ENCODE peak calls at places on chromosomes 5 and 9, in nine cellular contexts. I is left ventricle myocardium inferior, R is mesendoderm, K is ovary, W is left lung, Z is kidney, J is upper lobe of right lung, V is IMR-90, D is AG04450. A is an unnamed sample.

GRCh38 chr5:157855404-157855994 is 3.4 kb downstream of the CLINT1 start:
- DNase-seq in I (peak; percentile 32), R (peak; percentile 96), K (peak; percentile 31), W (no peak), Z (no peak), J (no peak), V (peak; percentile 67), D (peak; percentile 34), A (no peak)

GRCh38 chr5:14364576-14365472 is 216.8 kb upstream of the OTULINL start:
- DNase-seq in I (no peak), R (peak; percentile 75), K (no peak), W (no peak), Z (no peak), J (no peak), V (no peak), D (no peak), A (no peak)

GRCh38 chr5:52915176-52915875 is 73.8 kb upstream of the ITGA2 start:
- DNase-seq in I (no peak), R (peak; percentile 78), K (no peak), W (no peak), Z (peak; percentile 37), J (no peak), V (peak; percentile 75), D (peak; percentile 50), A (no peak)

GRCh38 chr9:25709941-25710340 is 31.7 kb upstream of the TUSC1 start:
- DNase-seq in I (no peak), R (no peak), K (no peak), W (no peak), Z (no peak), J (no peak), V (no peak), D (no peak), A (no peak)

GRCh38 chr9:37582548-37583157 is 6.5 kb upstream of the FBXO10 start:
- DNase-seq in I (no peak), R (peak; percentile 49), K (no peak), W (no peak), Z (no peak), J (no peak), V (peak; percentile 86), D (peak; percentile 47), A (no peak)

GRCh38 chr5:147509710-147510651 is at the start of gene DPYSL3:
- DNase-seq in I (peak; percentile 74), R (peak; percentile 84), K (peak; percentile 83), W (peak; percentile 87), Z (peak; percentile 82), J (peak; percentile 78), V (peak; percentile 78), D (peak; percentile 41), A (peak; percentile 88)

GRCh38 chr9:110351009-110351467 is 13.4 kb upstream of the TXNDC8 start:
- DNase-seq in I (no peak), R (peak; percentile 52), K (no peak), W (no peak), Z (no peak), J (no peak), V (peak; percentile 80), D (peak; percentile 13), A (no peak)

GRCh38 chr5:6118691-6119090 is 259.7 kb downstream of the MED10 start:
- DNase-seq in I (no peak), R (no peak), K (no peak), W (no peak), Z (no peak), J (no peak), V (no peak), D (no peak), A (no peak)

GRCh38 chr5:16160706-16161105 is 18.9 kb downstream of the MARCHF11 start:
- DNase-seq in I (no peak), R (peak; percentile 89), K (no peak), W (no peak), Z (no peak), J (no peak), V (peak; percentile 62), D (peak; percentile 10), A (no peak)

GRCh38 chr9:116806075-116806474 is 119.0 kb downstream of the TRIM32 start:
- DNase-seq in I (no peak), R (peak; percentile 70), K (no peak), W (no peak), Z (no peak), J (no peak), V (peak; percentile 16), D (no peak), A (no peak)

GRCh38 chr9:80679920-80680319 is 1009.4 kb downstream of the TLE1 start:
- DNase-seq in I (no peak), R (no peak), K (no peak), W (no peak), Z (no peak), J (no peak), V (no peak), D (no peak), A (no peak)

GRCh38 chr5:80083115-80083890 is 48.2 kb downstream of the THBS4 start:
- DNase-seq in I (no peak), R (peak; percentile 82), K (peak; percentile 46), W (no peak), Z (no peak), J (no peak), V (peak; percentile 72), D (peak; percentile 29), A (no peak)

GRCh38 chr5:151202381-151203139 is 21.3 kb downstream of the CCDC69 start:
- DNase-seq in I (no peak), R (no peak), K (no peak), W (no peak), Z (no peak), J (no peak), V (peak; percentile 71), D (no peak), A (peak; percentile 31)

GRCh38 chr5:127080001-127080478 is 6.7 kb upstream of the C5orf63 start:
- DNase-seq in I (no peak), R (peak; percentile 95), K (no peak), W (no peak), Z (no peak), J (no peak), V (no peak), D (no peak), A (no peak)

GRCh38 chr5:16733597-16733996 is 116.8 kb upstream of the RETREG1 start:
- DNase-seq in I (no peak), R (peak; percentile 72), K (no peak), W (no peak), Z (no peak), J (no peak), V (no peak), D (no peak), A (no peak)

GRCh38 chr5:74082504-74082903 is 456.5 kb downstream of the ARHGEF28 start:
- DNase-seq in I (no peak), R (no peak), K (no peak), W (no peak), Z (no peak), J (no peak), V (no peak), D (no peak), A (no peak)

GRCh38 chr9:118575341-118576070 is 793.7 kb downstream of the BRINP1 start:
- DNase-seq in I (no peak), R (no peak), K (no peak), W (no peak), Z (no peak), J (no peak), V (no peak), D (no peak), A (no peak)

GRCh38 chr5:2288466-2288865 is 405.7 kb upstream of the IRX4 start:
- DNase-seq in I (no peak), R (no peak), K (no peak), W (no peak), Z (no peak), J (no peak), V (no peak), D (no peak), A (no peak)

GRCh38 chr5:73311291-73312110 is 137.1 kb downstream of the FOXD1 start:
- DNase-seq in I (no peak), R (peak; percentile 83), K (no peak), W (peak; percentile 79), Z (peak; percentile 83), J (no peak), V (peak; percentile 92), D (peak; percentile 66), A (no peak)

GRCh38 chr5:163177971-163178370 is 259.4 kb upstream of the CCNG1 start:
- DNase-seq in I (no peak), R (no peak), K (no peak), W (no peak), Z (no peak), J (no peak), V (no peak), D (no peak), A (no peak)

GRCh38 chr5:163172540-163173337 is 264.7 kb upstream of the CCNG1 start:
- DNase-seq in I (no peak), R (no peak), K (no peak), W (no peak), Z (no peak), J (no peak), V (no peak), D (no peak), A (no peak)
- H3K27ac ChIP-seq in I (no peak overlapping the region), R (no peak overlapping the region), K (no peak overlapping the region), W (no peak overlapping the region), Z (no peak overlapping the region), J (no peak overlapping the region), V (no peak overlapping the region), D (no peak overlapping the region), A (no peak overlapping the region)

GRCh38 chr5:89156226-89156625 is 273.2 kb upstream of the MEF2C start:
- DNase-seq in I (no peak), R (no peak), K (no peak), W (no peak), Z (no peak), J (no peak), V (no peak), D (no peak), A (no peak)
- H3K27ac ChIP-seq in I (no peak overlapping the region), R (no peak overlapping the region), K (no peak overlapping the region), W (no peak overlapping the region), Z (no peak overlapping the region), J (no peak overlapping the region), V (no peak overlapping the region), D (no peak overlapping the region), A (no peak overlapping the region)

GRCh38 chr9:35510366-35510744 is 20.4 kb downstream of the RUSC2 start:
- DNase-seq in I (no peak), R (no peak), K (no peak), W (no peak), Z (no peak), J (no peak), V (no peak), D (no peak), A (no peak)
- H3K27ac ChIP-seq in I (peak overlapping the region; percentile 90), R (peak overlapping the region; percentile 63), K (peak overlapping the region; percentile 13), W (peak overlapping the region; percentile 86), Z (peak overlapping the region; percentile 83), J (peak overlapping the region; percentile 65), V (peak overlapping the region; percentile 89), D (peak overlapping the region; percentile 80), A (peak overlapping the region; percentile 74)

DNA sequence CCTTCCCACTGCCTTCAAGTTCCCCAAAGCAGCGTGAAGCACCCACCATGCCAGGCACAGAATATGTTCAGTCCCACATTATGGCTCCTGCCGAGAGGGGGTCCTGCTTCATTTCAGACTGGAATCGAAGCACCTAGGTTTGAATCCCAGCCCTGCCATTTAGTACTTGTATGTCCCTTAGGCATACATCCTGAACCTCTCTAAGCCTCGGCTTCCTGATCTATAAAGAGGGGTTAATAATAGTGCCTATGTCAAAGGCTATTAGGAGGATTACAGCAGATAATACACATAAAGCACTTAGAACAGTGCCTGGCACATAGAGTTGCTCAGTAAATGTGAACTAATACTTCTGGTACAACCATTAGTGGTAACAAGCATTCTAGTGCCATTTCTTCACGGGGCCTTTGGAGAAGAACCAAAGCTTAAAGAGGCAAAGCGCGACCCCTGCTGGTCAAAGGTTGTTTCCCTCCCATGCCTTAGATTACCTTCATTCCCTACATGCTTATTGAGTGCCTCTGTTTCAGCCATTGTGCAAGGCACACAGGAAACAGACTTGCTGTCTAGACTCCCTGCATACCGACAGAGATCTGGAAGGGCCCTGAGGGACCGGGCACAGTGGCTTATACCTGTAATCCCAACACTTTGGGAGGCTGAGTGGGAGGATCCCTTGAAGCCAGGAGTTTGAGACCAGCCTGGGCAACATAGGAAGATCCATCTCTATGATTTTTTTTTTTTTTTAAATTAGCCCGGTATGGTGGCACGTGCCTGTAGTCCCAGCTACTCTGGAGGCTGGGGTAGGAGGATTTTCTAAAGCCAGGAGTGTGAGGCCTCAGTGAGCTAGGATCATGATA is 98.3 kb downstream of the PPARGC1B start:
- DNase-seq in I (peak; percentile 87), R (peak; percentile 98), K (peak; percentile 89), W (no peak), Z (peak; percentile 90), J (peak; percentile 89), V (peak; percentile 91), D (peak; percentile 85), A (peak; percentile 91)
- H3K27ac ChIP-seq in I (peak overlapping the region; percentile 88), R (no peak overlapping the region), K (no peak overlapping the region), W (no peak overlapping the region), Z (no peak overlapping the region), J (no peak overlapping the region), V (no peak overlapping the region), D (no peak overlapping the region), A (no peak overlapping the region)